ENCODE peak calls at places on chromosomes 2 and 18, in five cellular contexts. One of them, this sample, is unnamed.

GRCh38 chr2:124908411-124908810 is 883.3 kb downstream of the CNTNAP5 start:
- DNase-seq in HepG2: no peak
- DNase-seq in K562: no peak
- DNase-seq in A549: no peak
- DNase-seq in GM12878: no peak
- DNase-seq in this sample: no peak

GRCh38 chr2:189517847-189518535 is 62.6 kb downstream of the SLC40A1 start:
- DNase-seq in HepG2: no peak
- DNase-seq in K562: peak; percentile 33
- DNase-seq in A549: no peak
- DNase-seq in GM12878: no peak
- DNase-seq in this sample: no peak

GRCh38 chr2:120464448-120464931 is 118.6 kb downstream of the INHBB start:
- DNase-seq in HepG2: no peak
- DNase-seq in K562: no peak
- DNase-seq in A549: no peak
- DNase-seq in GM12878: no peak
- DNase-seq in this sample: no peak

GRCh38 chr2:100832885-100833284 is 12.9 kb downstream of the NPAS2 start:
- DNase-seq in HepG2: no peak
- DNase-seq in K562: no peak
- DNase-seq in A549: no peak
- DNase-seq in GM12878: no peak
- DNase-seq in this sample: no peak

GRCh38 chr2:235546151-235546435 is 52.2 kb downstream of the AGAP1 start:
- DNase-seq in HepG2: no peak
- DNase-seq in K562: no peak
- DNase-seq in A549: no peak
- DNase-seq in GM12878: no peak
- DNase-seq in this sample: no peak

GRCh38 chr2:228613133-228613532 is 431.6 kb upstream of the SPHKAP start:
- DNase-seq in HepG2: no peak
- DNase-seq in K562: no peak
- DNase-seq in A549: peak; percentile 5
- DNase-seq in GM12878: peak; percentile 15
- DNase-seq in this sample: no peak

GRCh38 chr2:17337507-17337906 is 180.7 kb downstream of the RAD51AP2 start:
- DNase-seq in HepG2: no peak
- DNase-seq in K562: no peak
- DNase-seq in A549: no peak
- DNase-seq in GM12878: no peak
- DNase-seq in this sample: no peak

GRCh38 chr18:64720781-64721464 is 572.0 kb upstream of the LINC00305 start:
- DNase-seq in HepG2: peak; percentile 21
- DNase-seq in K562: no peak
- DNase-seq in A549: no peak
- DNase-seq in GM12878: no peak
- DNase-seq in this sample: peak; percentile 8

GRCh38 chr18:40676676-40677075 is 1278.4 kb upstream of the PIK3C3 start:
- DNase-seq in HepG2: no peak
- DNase-seq in K562: no peak
- DNase-seq in A549: no peak
- DNase-seq in GM12878: no peak
- DNase-seq in this sample: no peak

GRCh38 chr2:40512246-40512645 is 60.4 kb upstream of the SLC8A1 start:
- DNase-seq in HepG2: no peak
- DNase-seq in K562: no peak
- DNase-seq in A549: no peak
- DNase-seq in GM12878: no peak
- DNase-seq in this sample: no peak

GRCh38 chr2:233857511-233858118 is 3.3 kb upstream of the HJURP start:
- DNase-seq in HepG2: no peak
- DNase-seq in K562: peak; percentile 84
- DNase-seq in A549: peak; percentile 96
- DNase-seq in GM12878: no peak
- DNase-seq in this sample: peak; percentile 74

GRCh38 chr2:17580319-17580715 is 39.8 kb downstream of the VSNL1 start:
- DNase-seq in HepG2: no peak
- DNase-seq in K562: no peak
- DNase-seq in A549: no peak
- DNase-seq in GM12878: no peak
- DNase-seq in this sample: no peak

GRCh38 chr2:153386481-153386891 is 92.1 kb downstream of the RPRM start:
- DNase-seq in HepG2: no peak
- DNase-seq in K562: no peak
- DNase-seq in A549: no peak
- DNase-seq in GM12878: no peak
- DNase-seq in this sample: no peak

GRCh38 chr2:128593518-128594272 is 275.0 kb upstream of the HS6ST1 start:
- DNase-seq in HepG2: no peak
- DNase-seq in K562: no peak
- DNase-seq in A549: no peak
- DNase-seq in GM12878: no peak
- DNase-seq in this sample: no peak

GRCh38 chr2:236684534-236685256 is 115.1 kb downstream of the ACKR3 start:
- DNase-seq in HepG2: no peak
- DNase-seq in K562: no peak
- DNase-seq in A549: no peak
- DNase-seq in GM12878: no peak
- DNase-seq in this sample: peak; percentile 55

GRCh38 chr18:12742453-12742852 is 39.6 kb downstream of the PSMG2 start:
- DNase-seq in HepG2: no peak
- DNase-seq in K562: no peak
- DNase-seq in A549: peak; percentile 32
- DNase-seq in GM12878: no peak
- DNase-seq in this sample: no peak

GRCh38 chr2:170817247-170817998 is 736 bp downstream of the GAD1 start:
- DNase-seq in HepG2: no peak
- DNase-seq in K562: peak; percentile 36
- DNase-seq in A549: peak; percentile 50
- DNase-seq in GM12878: no peak
- DNase-seq in this sample: peak; percentile 46

GRCh38 chr2:196537311-196537710 is 102.2 kb upstream of the CCDC150 start:
- DNase-seq in HepG2: no peak
- DNase-seq in K562: no peak
- DNase-seq in A549: no peak
- DNase-seq in GM12878: no peak
- DNase-seq in this sample: no peak

GRCh38 chr2:196533998-196534397 is 105.5 kb upstream of the CCDC150 start:
- DNase-seq in HepG2: no peak
- DNase-seq in K562: no peak
- DNase-seq in A549: no peak
- DNase-seq in GM12878: no peak
- DNase-seq in this sample: no peak

GRCh38 chr2:196534533-196534932 is 105.0 kb upstream of the CCDC150 start:
- DNase-seq in HepG2: no peak
- DNase-seq in K562: no peak
- DNase-seq in A549: no peak
- DNase-seq in GM12878: no peak
- DNase-seq in this sample: no peak

GRCh38 chr2:196535080-196535479 is 104.4 kb upstream of the CCDC150 start:
- DNase-seq in HepG2: no peak
- DNase-seq in K562: no peak
- DNase-seq in A549: no peak
- DNase-seq in GM12878: no peak
- DNase-seq in this sample: no peak

GRCh38 chr2:196535742-196536141 is 103.8 kb upstream of the CCDC150 start:
- DNase-seq in HepG2: no peak
- DNase-seq in K562: no peak
- DNase-seq in A549: no peak
- DNase-seq in GM12878: no peak
- DNase-seq in this sample: no peak
- TF ChIP-seq ESRRA in HepG2: no peak
- TF ChIP-seq ESRRA in K562: no peak
- TF ChIP-seq ESRRA in A549: no peak
- TF ChIP-seq ESRRA in GM12878: no peak
- TF ChIP-seq ESRRA in this sample: no peak

DNA sequence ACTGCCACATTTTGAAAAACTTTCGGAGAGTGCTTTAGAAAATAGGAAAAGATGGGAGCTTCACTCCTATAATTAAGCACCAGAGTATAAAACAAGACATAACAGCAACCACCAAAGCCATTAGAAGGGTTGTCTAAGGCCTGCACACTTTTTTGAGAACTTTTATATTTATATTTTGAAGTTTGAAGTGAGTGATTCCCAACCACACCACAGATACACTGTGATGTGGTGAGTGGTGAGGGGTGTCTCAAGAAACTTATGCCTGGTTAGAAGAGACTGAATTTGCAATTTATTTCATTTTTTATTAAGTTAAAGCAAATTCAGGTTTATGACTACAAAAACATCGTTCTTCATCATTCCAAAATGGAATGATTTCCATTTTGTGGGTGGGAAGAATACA is 161.9 kb downstream of the DNAH6 start:
- DNase-seq in HepG2: no peak
- DNase-seq in K562: no peak
- DNase-seq in A549: no peak
- DNase-seq in GM12878: no peak
- DNase-seq in this sample: no peak
- TF ChIP-seq ESRRA in HepG2: no peak
- TF ChIP-seq ESRRA in K562: no peak
- TF ChIP-seq ESRRA in A549: no peak
- TF ChIP-seq ESRRA in GM12878: no peak
- TF ChIP-seq ESRRA in this sample: no peak

GRCh38 chr2:114489143-114489542 is 46.7 kb downstream of the DPP10 start:
- DNase-seq in HepG2: no peak
- DNase-seq in K562: no peak
- DNase-seq in A549: no peak
- DNase-seq in GM12878: no peak
- DNase-seq in this sample: no peak
- TF ChIP-seq ESRRA in HepG2: no peak
- TF ChIP-seq ESRRA in K562: no peak
- TF ChIP-seq ESRRA in A549: no peak
- TF ChIP-seq ESRRA in GM12878: no peak
- TF ChIP-seq ESRRA in this sample: no peak

DNA sequence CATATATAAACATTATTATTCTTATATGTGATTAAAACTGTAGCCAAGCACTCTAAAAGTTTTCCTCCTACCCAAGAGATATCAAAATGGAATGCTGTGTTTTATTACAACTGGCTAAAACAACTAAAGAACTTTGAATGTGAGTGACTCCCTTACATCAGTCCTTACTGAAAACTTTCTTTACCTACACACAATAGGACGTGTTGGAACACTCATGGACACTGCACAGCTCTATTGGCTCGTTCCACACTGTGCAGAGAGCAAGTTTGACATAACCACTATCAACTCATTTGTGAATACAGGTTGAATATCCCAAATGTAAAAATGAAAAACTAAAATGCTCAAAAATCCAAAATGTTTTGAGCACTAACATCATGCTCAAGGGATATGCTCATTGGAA is 650.6 kb downstream of the SLC4A3 start:
- DNase-seq in HepG2: no peak
- DNase-seq in K562: no peak
- DNase-seq in A549: peak; percentile 46
- DNase-seq in GM12878: no peak
- DNase-seq in this sample: no peak
- TF ChIP-seq ESRRA in HepG2: no peak
- TF ChIP-seq ESRRA in K562: no peak
- TF ChIP-seq ESRRA in A549: no peak
- TF ChIP-seq ESRRA in GM12878: no peak
- TF ChIP-seq ESRRA in this sample: no peak

DNA sequence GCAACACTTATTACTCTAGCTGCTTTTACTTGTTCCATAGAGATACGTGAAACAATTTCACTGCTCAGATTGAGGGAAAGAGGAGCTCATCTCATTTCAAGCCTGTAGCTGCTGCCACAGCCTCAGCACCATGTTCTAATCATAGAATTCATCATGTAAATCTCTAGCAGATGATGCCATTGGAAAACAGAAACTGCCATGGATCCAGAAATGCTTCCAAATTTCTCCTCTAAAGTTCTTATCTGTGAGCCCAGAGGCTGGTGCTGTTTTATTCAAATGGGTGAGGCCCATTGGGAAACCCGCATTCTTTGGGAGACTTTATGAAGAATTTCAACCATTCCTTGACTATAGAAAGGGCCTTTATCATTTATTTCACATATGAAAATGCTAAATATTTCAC is 1.9 kb downstream of the CDC42EP3 start:
- DNase-seq in HepG2: no peak
- DNase-seq in K562: no peak
- DNase-seq in A549: no peak
- DNase-seq in GM12878: no peak
- DNase-seq in this sample: no peak
- TF ChIP-seq ESRRA in HepG2: no peak
- TF ChIP-seq ESRRA in K562: no peak
- TF ChIP-seq ESRRA in A549: no peak
- TF ChIP-seq ESRRA in GM12878: no peak
- TF ChIP-seq ESRRA in this sample: no peak

GRCh38 chr18:70931942-70932814 is 643.3 kb downstream of the SOCS6 start:
- DNase-seq in HepG2: peak; percentile 3
- DNase-seq in K562: peak; percentile 3
- DNase-seq in A549: peak; percentile 32
- DNase-seq in GM12878: no peak
- DNase-seq in this sample: no peak
- TF ChIP-seq ESRRA in HepG2: no peak
- TF ChIP-seq ESRRA in K562: no peak
- TF ChIP-seq ESRRA in A549: no peak
- TF ChIP-seq ESRRA in GM12878: no peak
- TF ChIP-seq ESRRA in this sample: no peak

GRCh38 chr2:122670932-122671331 is 915.5 kb downstream of the TSN start:
- DNase-seq in HepG2: no peak
- DNase-seq in K562: no peak
- DNase-seq in A549: no peak
- DNase-seq in GM12878: no peak
- DNase-seq in this sample: no peak
- TF ChIP-seq ESRRA in HepG2: no peak
- TF ChIP-seq ESRRA in K562: no peak
- TF ChIP-seq ESRRA in A549: no peak
- TF ChIP-seq ESRRA in GM12878: no peak
- TF ChIP-seq ESRRA in this sample: no peak

GRCh38 chr2:102258025-102258385 is 53.4 kb upstream of the IL1RL1 start:
- DNase-seq in HepG2: no peak
- DNase-seq in K562: no peak
- DNase-seq in A549: no peak
- DNase-seq in GM12878: no peak
- DNase-seq in this sample: no peak

GRCh38 chr2:102261467-102261866 is 49.9 kb upstream of the IL1RL1 start:
- DNase-seq in HepG2: no peak
- DNase-seq in K562: no peak
- DNase-seq in A549: no peak
- DNase-seq in GM12878: no peak
- DNase-seq in this sample: no peak

GRCh38 chr2:102256874-102257462 is 54.4 kb upstream of the IL1RL1 start:
- DNase-seq in HepG2: no peak
- DNase-seq in K562: no peak
- DNase-seq in A549: no peak
- DNase-seq in GM12878: no peak
- DNase-seq in this sample: no peak

GRCh38 chr2:102256281-102256680 is 55.1 kb upstream of the IL1RL1 start:
- DNase-seq in HepG2: no peak
- DNase-seq in K562: no peak
- DNase-seq in A549: no peak
- DNase-seq in GM12878: no peak
- DNase-seq in this sample: no peak

GRCh38 chr2:102258386-102259074 is 52.8 kb upstream of the IL1RL1 start:
- DNase-seq in HepG2: no peak
- DNase-seq in K562: no peak
- DNase-seq in A549: peak; percentile 40
- DNase-seq in GM12878: no peak
- DNase-seq in this sample: no peak
- TF ChIP-seq ESRRA in HepG2: no peak
- TF ChIP-seq ESRRA in K562: no peak
- TF ChIP-seq ESRRA in A549: no peak
- TF ChIP-seq ESRRA in GM12878: no peak
- TF ChIP-seq ESRRA in this sample: no peak

GRCh38 chr2:83594841-83595720 is 864.0 kb downstream of the SUCLG1 start:
- DNase-seq in HepG2: no peak
- DNase-seq in K562: no peak
- DNase-seq in A549: no peak
- DNase-seq in GM12878: no peak
- DNase-seq in this sample: no peak
- TF ChIP-seq ESRRA in HepG2: no peak
- TF ChIP-seq ESRRA in K562: no peak
- TF ChIP-seq ESRRA in A549: no peak
- TF ChIP-seq ESRRA in GM12878: no peak
- TF ChIP-seq ESRRA in this sample: no peak